ENCODE peak calls at places on chromosomes 1 and 21, in six cellular contexts. One of them, this sample, is unnamed.

GRCh38 chr1:185735667-185736105 is 1.5 kb downstream of the HMCN1 start:
- DNase-seq in H1: no peak
- DNase-seq in mesenchymal stem cell: peak; percentile 32
- DNase-seq in H9: no peak
- DNase-seq in neuronal stem cell: no peak
- DNase-seq in mesendoderm: no peak
- DNase-seq in this sample: peak; percentile 7

GRCh38 chr21:34582506-34583150 is 32.3 kb downstream of the RCAN1 start:
- DNase-seq in H1: no peak
- DNase-seq in mesenchymal stem cell: peak; percentile 68
- DNase-seq in H9: peak; percentile 39
- DNase-seq in neuronal stem cell: peak; percentile 14
- DNase-seq in mesendoderm: peak; percentile 72
- DNase-seq in this sample: peak; percentile 65

GRCh38 chr1:101203812-101204540 is 32.8 kb upstream of the S1PR1 start:
- DNase-seq in H1: no peak
- DNase-seq in mesenchymal stem cell: peak; percentile 32
- DNase-seq in H9: no peak
- DNase-seq in neuronal stem cell: no peak
- DNase-seq in mesendoderm: no peak
- DNase-seq in this sample: peak; percentile 70

GRCh38 chr1:215617979-215618378 is 50.9 kb downstream of the KCTD3 start:
- DNase-seq in H1: no peak
- DNase-seq in mesenchymal stem cell: peak; percentile 28
- DNase-seq in H9: no peak
- DNase-seq in neuronal stem cell: no peak
- DNase-seq in mesendoderm: no peak
- DNase-seq in this sample: peak; percentile 46

GRCh38 chr1:17112076-17112475 is 7.2 kb downstream of the PADI2 start:
- DNase-seq in H1: no peak
- DNase-seq in mesenchymal stem cell: no peak
- DNase-seq in H9: no peak
- DNase-seq in neuronal stem cell: no peak
- DNase-seq in mesendoderm: no peak
- DNase-seq in this sample: no peak

GRCh38 chr1:30735668-30736498 is 12.5 kb upstream of the MATN1 start:
- DNase-seq in H1: no peak
- DNase-seq in mesenchymal stem cell: no peak
- DNase-seq in H9: no peak
- DNase-seq in neuronal stem cell: no peak
- DNase-seq in mesendoderm: no peak
- DNase-seq in this sample: no peak

GRCh38 chr1:201022824-201023516 is 544 bp downstream of the KIF21B start:
- DNase-seq in H1: no peak
- DNase-seq in mesenchymal stem cell: peak; percentile 44
- DNase-seq in H9: no peak
- DNase-seq in neuronal stem cell: no peak
- DNase-seq in mesendoderm: no peak
- DNase-seq in this sample: no peak

GRCh38 chr1:71753746-71754145 is 528.6 kb downstream of the NEGR1 start:
- DNase-seq in H1: no peak
- DNase-seq in mesenchymal stem cell: no peak
- DNase-seq in H9: no peak
- DNase-seq in neuronal stem cell: no peak
- DNase-seq in mesendoderm: peak; percentile 5
- DNase-seq in this sample: no peak

GRCh38 chr1:206117151-206117948 is at the start of gene AVPR1B:
- DNase-seq in H1: peak; percentile 21
- DNase-seq in mesenchymal stem cell: peak; percentile 18
- DNase-seq in H9: peak; percentile 74
- DNase-seq in neuronal stem cell: peak; percentile 43
- DNase-seq in mesendoderm: peak; percentile 63
- DNase-seq in this sample: peak; percentile 15

GRCh38 chr1:18515120-18515667 is 34.5 kb downstream of the KLHDC7A start:
- DNase-seq in H1: no peak
- DNase-seq in mesenchymal stem cell: no peak
- DNase-seq in H9: no peak
- DNase-seq in neuronal stem cell: no peak
- DNase-seq in mesendoderm: no peak
- DNase-seq in this sample: no peak

GRCh38 chr1:18516473-18516872 is 35.7 kb downstream of the KLHDC7A start:
- DNase-seq in H1: no peak
- DNase-seq in mesenchymal stem cell: no peak
- DNase-seq in H9: no peak
- DNase-seq in neuronal stem cell: no peak
- DNase-seq in mesendoderm: no peak
- DNase-seq in this sample: no peak

GRCh38 chr1:18512883-18513282 is 32.2 kb downstream of the KLHDC7A start:
- DNase-seq in H1: no peak
- DNase-seq in mesenchymal stem cell: no peak
- DNase-seq in H9: no peak
- DNase-seq in neuronal stem cell: no peak
- DNase-seq in mesendoderm: peak; percentile 11
- DNase-seq in this sample: no peak

GRCh38 chr1:18511469-18511997 is 30.8 kb downstream of the KLHDC7A start:
- DNase-seq in H1: no peak
- DNase-seq in mesenchymal stem cell: no peak
- DNase-seq in H9: no peak
- DNase-seq in neuronal stem cell: no peak
- DNase-seq in mesendoderm: no peak
- DNase-seq in this sample: no peak

DNA sequence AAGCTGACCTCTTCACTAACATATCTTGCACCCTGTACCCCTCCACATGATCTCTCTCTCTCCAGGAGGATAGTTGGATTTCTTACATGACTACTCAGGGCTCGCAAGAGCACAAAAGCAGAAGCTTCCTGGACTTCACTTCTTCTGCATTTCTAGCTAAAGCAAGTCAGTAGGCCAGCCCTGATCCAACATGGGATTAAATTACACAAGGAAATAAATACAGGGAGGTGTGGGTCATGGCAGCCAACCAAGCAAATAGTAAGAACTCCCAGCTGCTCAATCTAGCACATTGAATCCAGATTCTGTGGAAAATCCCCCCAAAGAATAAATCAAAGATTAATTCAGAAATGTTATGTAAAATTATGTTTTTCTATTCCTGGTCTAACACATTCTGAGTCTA is 33.3 kb downstream of the KLHDC7A start:
- DNase-seq in H1: no peak
- DNase-seq in mesenchymal stem cell: no peak
- DNase-seq in H9: no peak
- DNase-seq in neuronal stem cell: no peak
- DNase-seq in mesendoderm: no peak
- DNase-seq in this sample: no peak
- H2BK15ac ChIP-seq in H1: no peak overlapping the region
- H2BK15ac ChIP-seq in mesenchymal stem cell: no peak overlapping the region
- H2BK15ac ChIP-seq in H9: no peak overlapping the region
- H2BK15ac ChIP-seq in neuronal stem cell: no peak overlapping the region
- H2BK15ac ChIP-seq in mesendoderm: no peak overlapping the region
- H2BK15ac ChIP-seq in this sample: no peak overlapping the region

GRCh38 chr1:232528472-232529089 is 101.4 kb downstream of the SIPA1L2 start:
- DNase-seq in H1: no peak
- DNase-seq in mesenchymal stem cell: no peak
- DNase-seq in H9: no peak
- DNase-seq in neuronal stem cell: no peak
- DNase-seq in mesendoderm: no peak
- DNase-seq in this sample: no peak
- H2AK5ac ChIP-seq in H1: no peak overlapping the region
- H2AK5ac ChIP-seq in mesenchymal stem cell: no peak overlapping the region
- H2AK5ac ChIP-seq in H9: no peak overlapping the region
- H2AK5ac ChIP-seq in neuronal stem cell: no peak overlapping the region
- H2AK5ac ChIP-seq in mesendoderm: no peak overlapping the region
- H2AK5ac ChIP-seq in this sample: peak overlapping the region; percentile 21

GRCh38 chr1:240947438-240948224 is 335.7 kb upstream of the GREM2 start:
- DNase-seq in H1: no peak
- DNase-seq in mesenchymal stem cell: no peak
- DNase-seq in H9: no peak
- DNase-seq in neuronal stem cell: no peak
- DNase-seq in mesendoderm: no peak
- DNase-seq in this sample: no peak
- H2BK15ac ChIP-seq in H1: no peak overlapping the region
- H2BK15ac ChIP-seq in mesenchymal stem cell: no peak overlapping the region
- H2BK15ac ChIP-seq in H9: no peak overlapping the region
- H2BK15ac ChIP-seq in neuronal stem cell: no peak overlapping the region
- H2BK15ac ChIP-seq in mesendoderm: no peak overlapping the region
- H2BK15ac ChIP-seq in this sample: no peak overlapping the region

DNA sequence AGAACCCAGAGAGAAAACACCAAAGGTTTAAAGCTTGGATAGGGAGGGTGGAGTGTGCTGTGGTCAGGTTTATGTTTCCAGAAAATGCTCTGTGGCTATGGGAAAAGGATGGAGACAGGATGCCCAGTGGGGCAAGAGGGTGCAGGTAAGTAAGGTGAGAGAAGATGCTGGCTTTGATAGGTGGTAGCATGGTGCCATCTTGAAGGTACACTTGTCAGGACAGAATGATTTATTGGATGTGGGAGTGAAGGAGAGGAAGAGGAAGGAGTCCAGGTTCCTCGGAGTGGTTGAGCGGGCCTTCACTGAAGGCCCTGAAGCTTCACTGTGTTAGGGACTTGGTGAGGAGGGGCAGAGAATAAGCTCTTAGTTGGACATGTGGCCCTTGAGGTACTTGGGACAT is 3.6 kb downstream of the PTPRF start:
- DNase-seq in H1: no peak
- DNase-seq in mesenchymal stem cell: no peak
- DNase-seq in H9: no peak
- DNase-seq in neuronal stem cell: no peak
- DNase-seq in mesendoderm: no peak
- DNase-seq in this sample: no peak
- H2AK5ac ChIP-seq in H1: no peak overlapping the region
- H2AK5ac ChIP-seq in mesenchymal stem cell: no peak overlapping the region
- H2AK5ac ChIP-seq in H9: no peak overlapping the region
- H2AK5ac ChIP-seq in neuronal stem cell: no peak overlapping the region
- H2AK5ac ChIP-seq in mesendoderm: no peak overlapping the region
- H2AK5ac ChIP-seq in this sample: no peak overlapping the region

DNA sequence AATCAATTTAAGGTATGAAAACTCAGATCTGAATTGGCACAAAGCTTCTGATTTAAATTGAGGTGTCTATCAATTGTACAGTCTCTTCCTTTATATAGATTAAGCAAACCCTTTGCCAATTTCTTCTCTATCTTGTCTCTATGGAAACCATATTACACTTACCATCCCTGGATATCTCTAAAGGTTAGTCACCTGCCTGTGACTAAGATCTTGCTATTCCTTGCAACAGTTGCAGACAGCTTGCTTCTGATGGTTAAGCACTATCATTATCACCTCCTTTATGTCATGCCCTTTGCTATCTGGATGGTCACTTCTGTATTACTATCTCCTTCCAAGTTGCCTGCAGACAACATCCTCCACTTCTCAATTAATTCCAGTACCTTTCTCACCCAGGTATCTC is 998.6 kb upstream of the B3GALT2 start:
- DNase-seq in H1: no peak
- DNase-seq in mesenchymal stem cell: no peak
- DNase-seq in H9: no peak
- DNase-seq in neuronal stem cell: no peak
- DNase-seq in mesendoderm: peak; percentile 25
- DNase-seq in this sample: no peak
- H2BK15ac ChIP-seq in H1: no peak overlapping the region
- H2BK15ac ChIP-seq in mesenchymal stem cell: no peak overlapping the region
- H2BK15ac ChIP-seq in H9: no peak overlapping the region
- H2BK15ac ChIP-seq in neuronal stem cell: no peak overlapping the region
- H2BK15ac ChIP-seq in mesendoderm: no peak overlapping the region
- H2BK15ac ChIP-seq in this sample: no peak overlapping the region

GRCh38 chr1:245600658-245601057 is 445.9 kb downstream of the KIF26B start:
- DNase-seq in H1: no peak
- DNase-seq in mesenchymal stem cell: no peak
- DNase-seq in H9: no peak
- DNase-seq in neuronal stem cell: no peak
- DNase-seq in mesendoderm: no peak
- DNase-seq in this sample: no peak

GRCh38 chr1:245606157-245606725 is 451.5 kb downstream of the KIF26B start:
- DNase-seq in H1: no peak
- DNase-seq in mesenchymal stem cell: no peak
- DNase-seq in H9: peak; percentile 19
- DNase-seq in neuronal stem cell: no peak
- DNase-seq in mesendoderm: no peak
- DNase-seq in this sample: no peak

GRCh38 chr1:245605480-245606156 is 450.8 kb downstream of the KIF26B start:
- DNase-seq in H1: no peak
- DNase-seq in mesenchymal stem cell: peak; percentile 70
- DNase-seq in H9: peak; percentile 27
- DNase-seq in neuronal stem cell: no peak
- DNase-seq in mesendoderm: no peak
- DNase-seq in this sample: peak; percentile 72

GRCh38 chr1:245603311-245603865 is 448.6 kb downstream of the KIF26B start:
- DNase-seq in H1: no peak
- DNase-seq in mesenchymal stem cell: no peak
- DNase-seq in H9: no peak
- DNase-seq in neuronal stem cell: no peak
- DNase-seq in mesendoderm: no peak
- DNase-seq in this sample: no peak

DNA sequence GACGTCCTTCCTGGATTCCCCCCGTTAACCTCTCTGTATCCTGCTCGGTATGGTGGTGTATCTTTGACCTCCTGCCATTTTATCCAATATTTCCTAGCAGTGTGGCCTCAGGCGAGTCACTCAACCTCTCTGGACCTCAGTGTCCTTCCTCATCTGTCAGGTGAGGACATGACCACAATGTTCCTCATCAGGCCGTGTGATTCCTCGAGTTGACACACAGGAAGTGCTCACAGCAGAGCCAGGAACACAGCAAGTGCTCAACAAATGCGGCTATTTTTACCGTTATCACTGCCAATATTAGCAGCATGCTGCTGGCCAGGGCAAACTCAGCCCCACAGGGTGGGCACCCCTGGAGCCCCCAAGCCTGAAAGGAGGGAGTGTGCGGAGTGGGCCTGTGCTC is 450.2 kb downstream of the KIF26B start:
- DNase-seq in H1: no peak
- DNase-seq in mesenchymal stem cell: no peak
- DNase-seq in H9: no peak
- DNase-seq in neuronal stem cell: no peak
- DNase-seq in mesendoderm: no peak
- DNase-seq in this sample: peak; percentile 16
- H2AK5ac ChIP-seq in H1: no peak overlapping the region
- H2AK5ac ChIP-seq in mesenchymal stem cell: no peak overlapping the region
- H2AK5ac ChIP-seq in H9: no peak overlapping the region
- H2AK5ac ChIP-seq in neuronal stem cell: no peak overlapping the region
- H2AK5ac ChIP-seq in mesendoderm: no peak overlapping the region
- H2AK5ac ChIP-seq in this sample: peak overlapping the region; percentile 23

DNA sequence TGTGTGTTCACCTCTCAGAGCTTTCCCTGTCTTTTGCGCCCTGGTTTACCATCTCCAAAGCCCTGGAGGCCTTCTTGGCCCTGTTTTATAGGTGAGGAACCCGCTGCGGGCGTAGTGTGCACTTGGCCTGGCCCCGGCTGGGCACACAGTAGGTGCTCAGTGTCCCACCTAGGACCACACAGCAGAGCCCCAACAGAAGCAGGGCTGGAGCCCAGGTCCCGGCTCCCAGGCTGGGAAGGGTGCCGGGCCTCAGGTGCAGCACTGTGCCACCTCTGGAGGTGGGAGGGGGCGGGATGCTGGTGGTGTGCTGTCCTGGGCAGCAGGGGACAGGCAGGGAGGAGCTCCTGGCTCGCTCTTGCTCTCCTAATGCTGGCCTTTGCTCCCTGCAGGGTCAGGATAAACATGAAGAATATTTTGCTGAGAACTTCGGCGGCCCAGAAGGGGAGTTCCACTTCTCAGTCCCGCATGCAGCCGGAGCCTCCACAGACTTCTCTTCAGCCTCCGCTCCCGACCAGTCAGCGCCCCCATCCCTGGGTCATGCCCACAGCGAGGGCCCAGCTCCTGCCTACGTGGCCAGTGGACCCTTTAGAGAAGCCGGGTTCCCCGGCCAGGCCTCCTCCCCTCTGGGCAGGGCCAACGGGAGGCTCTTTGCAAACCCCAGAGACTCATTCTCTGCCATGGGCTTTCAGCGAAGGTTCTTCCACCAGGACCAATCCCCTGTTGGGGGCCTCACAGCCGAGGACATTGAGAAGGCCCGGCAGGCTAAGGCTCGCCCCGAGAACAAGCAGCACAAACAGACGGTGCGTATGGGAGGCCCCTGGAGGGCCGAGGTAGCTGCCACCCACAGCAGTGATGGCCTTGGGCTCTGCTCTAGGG is 24.8 kb downstream of the COQ8A start:
- DNase-seq in H1: no peak
- DNase-seq in mesenchymal stem cell: no peak
- DNase-seq in H9: peak; percentile 23
- DNase-seq in neuronal stem cell: no peak
- DNase-seq in mesendoderm: no peak
- DNase-seq in this sample: no peak
- H2BK15ac ChIP-seq in H1: no peak overlapping the region
- H2BK15ac ChIP-seq in mesenchymal stem cell: no peak overlapping the region
- H2BK15ac ChIP-seq in H9: no peak overlapping the region
- H2BK15ac ChIP-seq in neuronal stem cell: no peak overlapping the region
- H2BK15ac ChIP-seq in mesendoderm: no peak overlapping the region
- H2BK15ac ChIP-seq in this sample: no peak overlapping the region